ENCODE peak calls at places on chromosomes 13 and 19, in seven cellular contexts. U, S, Y, E, L, V and R are unnamed samples.

GRCh38 chr19:16571689-16572331 is 405 bp downstream of the SLC35E1 start:
- DNase-seq in Y (peak; percentile 58), L (no peak), U (no peak), V (no peak), E (no peak), S (no peak), R (peak; percentile 24)

GRCh38 chr13:111046590-111047141 is 68.4 kb upstream of the ARHGEF7 start:
- DNase-seq in E (no peak), Y (no peak), L (no peak), S (no peak), U (peak; percentile 31), V (peak; percentile 36), R (no peak)

GRCh38 chr13:26128676-26129075 is 76.9 kb upstream of the SHISA2 start:
- DNase-seq in L (no peak), S (no peak), Y (no peak), U (no peak), V (no peak), E (no peak), R (no peak)

GRCh38 chr19:10518444-10519361 is 1.5 kb upstream of the S1PR5 start:
- DNase-seq in E (no peak), L (no peak), S (peak; percentile 51), Y (peak; percentile 59), U (no peak), V (no peak), R (no peak)

GRCh38 chr13:40083841-40084240 is 428.4 kb downstream of the COG6 start:
- DNase-seq in V (no peak), Y (no peak), E (no peak), L (no peak), U (no peak), S (no peak), R (no peak)

GRCh38 chr13:37700887-37701286 is 102.3 kb upstream of the POSTN start:
- DNase-seq in U (no peak), L (no peak), E (no peak), S (no peak), V (no peak), Y (no peak), R (no peak)

GRCh38 chr13:106145997-106146864 is 389.2 kb downstream of the EFNB2 start:
- DNase-seq in L (no peak), E (no peak), U (no peak), S (no peak), V (no peak), Y (no peak), R (no peak)

GRCh38 chr19:48999481-49000325 is 6.0 kb downstream of the RUVBL2 start:
- DNase-seq in Y (peak; percentile 88), E (no peak), S (peak; percentile 65), L (no peak), V (no peak), U (peak; percentile 56), R (peak; percentile 56)

GRCh38 chr13:105638446-105638845 is 897.0 kb downstream of the EFNB2 start:
- DNase-seq in S (no peak), V (no peak), L (no peak), E (no peak), U (no peak), Y (no peak), R (no peak)

GRCh38 chr19:41957161-41957837 is 1.8 kb downstream of the RABAC1 start:
- DNase-seq in Y (no peak), U (no peak), E (no peak), S (no peak), V (no peak), L (no peak), R (no peak)

GRCh38 chr13:26919311-26919710 is 158.7 kb upstream of the GPR12 start:
- DNase-seq in V (no peak), E (no peak), Y (no peak), L (no peak), U (no peak), S (no peak), R (no peak)

GRCh38 chr19:56841194-56841546 is 644 bp upstream of the PEG3 start:
- DNase-seq in Y (no peak), E (peak; percentile 38), L (no peak), U (no peak), S (no peak), V (no peak), R (no peak)

GRCh38 chr19:56838930-56839664 is 1.4 kb downstream of the PEG3 start:
- DNase-seq in S (peak; percentile 69), Y (no peak), E (peak; percentile 97), L (no peak), U (no peak), V (no peak), R (no peak)

GRCh38 chr19:56842421-56842820 is 1.9 kb upstream of the PEG3 start:
- DNase-seq in V (no peak), E (no peak), L (no peak), Y (no peak), S (no peak), U (no peak), R (no peak)

GRCh38 chr19:56839665-56840451 is 668 bp downstream of the PEG3 start:
- DNase-seq in Y (no peak), V (no peak), U (no peak), L (no peak), E (peak; percentile 95), S (peak; percentile 72), R (no peak)

GRCh38 chr19:56840452-56841193 is at the start of the genes PEG3 and ZIM2:
- DNase-seq in V (no peak), U (no peak), Y (no peak), S (peak; percentile 76), L (no peak), E (peak; percentile 85), R (no peak)
- TF ChIP-seq JUND in V (no peak), U (no peak), Y (no peak), S (no peak), L (no peak), E (peak; percentile 10), R (no peak)

GRCh38 chr13:53788286-53788685 is 759.7 kb downstream of the OLFM4 start:
- DNase-seq in E (no peak), U (no peak), V (no peak), S (no peak), Y (no peak), L (no peak), R (peak; percentile 42)
- TF ChIP-seq JUND in E (no peak), U (no peak), V (no peak), S (no peak), Y (no peak), L (no peak), R (no peak)

GRCh38 chr19:52336117-52336811 is at the start of gene ZNF610:
- DNase-seq in V (peak; percentile 34), E (peak; percentile 59), L (no peak), Y (peak; percentile 94), S (peak; percentile 93), U (no peak), R (peak; percentile 91)
- TF ChIP-seq JUND in V (no peak), E (no peak), L (no peak), Y (no peak), S (no peak), U (no peak), R (no peak)

GRCh38 chr13:30577381-30577780 is 40.3 kb upstream of the USPL1 start:
- DNase-seq in V (peak; percentile 72), L (peak; percentile 57), U (no peak), S (no peak), Y (no peak), E (peak; percentile 13), R (no peak)

GRCh38 chr13:30569901-30570576 is 47.7 kb upstream of the USPL1 start:
- DNase-seq in L (peak; percentile 66), E (peak; percentile 52), Y (peak; percentile 40), S (no peak), V (no peak), U (peak; percentile 5), R (no peak)

GRCh38 chr13:30567072-30567471 is 50.6 kb upstream of the USPL1 start:
- DNase-seq in E (no peak), L (no peak), V (no peak), S (no peak), U (no peak), Y (no peak), R (no peak)

GRCh38 chr13:30576528-30576927 is 41.2 kb upstream of the USPL1 start:
- DNase-seq in L (no peak), E (peak; percentile 1), Y (no peak), S (no peak), U (no peak), V (no peak), R (no peak)

DNA sequence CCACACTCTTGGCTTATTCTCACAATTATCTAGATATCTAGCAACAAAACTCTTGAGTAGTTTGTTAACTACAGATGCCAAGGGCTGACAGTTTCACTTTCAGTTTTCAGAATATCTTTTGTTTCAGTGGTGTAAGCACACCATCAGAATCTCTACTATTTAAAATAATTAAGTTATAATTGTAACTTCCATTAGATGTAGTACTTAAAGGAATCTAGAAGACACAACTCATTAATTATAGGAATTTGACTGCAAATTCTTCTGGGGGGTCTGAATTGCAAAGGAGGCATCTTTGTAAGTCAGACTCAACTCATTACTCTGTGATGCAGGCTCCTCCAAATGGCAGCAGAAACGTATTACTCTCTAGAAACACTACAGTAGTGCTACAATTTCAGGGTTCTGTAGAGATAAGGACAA is 44.9 kb upstream of the USPL1 start:
- DNase-seq in E (peak; percentile 12), V (peak; percentile 28), L (no peak), S (peak; percentile 15), Y (no peak), U (no peak), R (peak; percentile 13)
- TF ChIP-seq JUND in E (no peak), V (no peak), L (no peak), S (no peak), Y (no peak), U (no peak), R (no peak)

GRCh38 chr19:35042056-35042730 is 672 bp downstream of the HPN start:
- DNase-seq in L (no peak), S (no peak), Y (no peak), E (peak; percentile 89), U (no peak), V (no peak), R (no peak)

GRCh38 chr19:35040474-35040825 is 1.1 kb upstream of the HPN start:
- DNase-seq in S (no peak), U (no peak), E (no peak), L (no peak), V (no peak), Y (no peak), R (no peak)

GRCh38 chr19:35039881-35040456 is 1.6 kb upstream of the HPN start:
- DNase-seq in E (peak; percentile 70), U (no peak), L (no peak), V (no peak), Y (peak; percentile 66), S (no peak), R (no peak)

GRCh38 chr19:35041548-35042055 is at the start of gene HPN:
- DNase-seq in V (no peak), L (no peak), U (peak; percentile 69), E (peak; percentile 77), S (no peak), Y (peak; percentile 86), R (peak; percentile 86)

GRCh38 chr19:35040826-35041547 is 534 bp upstream of the HPN start:
- DNase-seq in E (peak; percentile 96), U (peak; percentile 84), L (no peak), S (no peak), V (no peak), Y (peak; percentile 86), R (peak; percentile 44)
- TF ChIP-seq JUND in E (peak; percentile 76), U (peak; percentile 67), L (no peak), S (no peak), V (no peak), Y (no peak), R (no peak)

GRCh38 chr19:12792048-12792852 is 964 bp downstream of the JUNB start:
- DNase-seq in L (no peak), S (peak; percentile 41), Y (peak; percentile 84), U (peak; percentile 61), V (no peak), E (peak; percentile 46), R (peak; percentile 73)
- TF ChIP-seq JUND in L (no peak), S (no peak), Y (no peak), U (no peak), V (no peak), E (no peak), R (no peak)